ENCODE peak calls at places on chromosomes 13 and 19, in four cellular contexts. T is IMR-90, K is A549, U is H1. X is an unnamed sample.

GRCh38 chr13:32585625-32586021 is 629 bp upstream of the PDS5B start:
- DNase-seq in T (no peak), K (no peak), U (no peak), X (no peak)

GRCh38 chr13:91358384-91358776 is 10.9 kb downstream of the MIR17HG start:
- DNase-seq in T (no peak), K (no peak), U (no peak), X (no peak)

GRCh38 chr19:44050740-44051653 is 839 bp upstream of the ZNF223 start:
- DNase-seq in T (no peak), K (peak), U (no peak), X (no peak)

GRCh38 chr13:89726690-89727435 is 1620.6 kb upstream of the MIR17HG start:
- DNase-seq in T (peak), K (peak), U (no peak), X (no peak)

GRCh38 chr19:7590256-7590655 is 5.4 kb upstream of the CAMSAP3 start:
- DNase-seq in T (no peak), K (no peak), U (no peak), X (no peak)

GRCh38 chr13:113897161-113897560 is 33.3 kb upstream of the GAS6 start:
- DNase-seq in T (peak), K (peak), U (no peak), X (no peak)

GRCh38 chr19:46618670-46619231 is 6.1 kb downstream of the PTGIR start:
- DNase-seq in T (peak), K (no peak), U (no peak), X (no peak)

GRCh38 chr19:48330012-48330681 is 4.8 kb downstream of the EMP3 start:
- DNase-seq in T (no peak), K (no peak), U (no peak), X (peak)

GRCh38 chr19:2154587-2155075 is 3.3 kb upstream of the AP3D1 start:
- DNase-seq in T (peak), K (no peak), U (no peak), X (no peak)

GRCh38 chr19:13164370-13165090 is 14.3 kb downstream of the IER2 start:
- DNase-seq in T (peak), K (peak), U (peak), X (no peak)

GRCh38 chr13:53254495-53254894 is 225.9 kb downstream of the OLFM4 start:
- DNase-seq in T (no peak), K (no peak), U (no peak), X (peak)

GRCh38 chr13:48644951-48645350 is 8.8 kb upstream of the CYSLTR2 start:
- DNase-seq in T (no peak), K (no peak), U (no peak), X (no peak)

GRCh38 chr19:32311371-32311770 is 34.0 kb upstream of the ZNF507 start:
- DNase-seq in T (no peak), K (no peak), U (no peak), X (no peak)

GRCh38 chr13:102642475-102642874 is 45.7 kb downstream of the TPP2 start:
- DNase-seq in T (no peak), K (no peak), U (no peak), X (no peak)

GRCh38 chr13:77980592-77980991 is 62.0 kb upstream of the EDNRB start:
- DNase-seq in T (peak), K (peak), U (no peak), X (no peak)

GRCh38 chr13:44048326-44048725 is 168.6 kb downstream of the LACC1 start:
- DNase-seq in T (no peak), K (no peak), U (no peak), X (no peak)

GRCh38 chr13:110636701-110637201 is 21.4 kb downstream of the NAXD start:
- DNase-seq in T (no peak), K (no peak), U (no peak), X (no peak)

GRCh38 chr13:35961461-35962220 is 169.5 kb downstream of the DCLK1 start:
- DNase-seq in T (peak), K (no peak), U (no peak), X (no peak)

GRCh38 chr19:35702223-35703012 is 1.9 kb upstream of the ZBTB32 start:
- DNase-seq in T (peak), K (peak), U (peak), X (peak)

GRCh38 chr19:35708391-35708790 is 4.0 kb downstream of the ZBTB32 start:
- DNase-seq in T (no peak), K (no peak), U (no peak), X (no peak)

GRCh38 chr19:35703343-35703742 is 1.0 kb upstream of the ZBTB32 start:
- DNase-seq in T (no peak), K (peak), U (no peak), X (no peak)

DNA sequence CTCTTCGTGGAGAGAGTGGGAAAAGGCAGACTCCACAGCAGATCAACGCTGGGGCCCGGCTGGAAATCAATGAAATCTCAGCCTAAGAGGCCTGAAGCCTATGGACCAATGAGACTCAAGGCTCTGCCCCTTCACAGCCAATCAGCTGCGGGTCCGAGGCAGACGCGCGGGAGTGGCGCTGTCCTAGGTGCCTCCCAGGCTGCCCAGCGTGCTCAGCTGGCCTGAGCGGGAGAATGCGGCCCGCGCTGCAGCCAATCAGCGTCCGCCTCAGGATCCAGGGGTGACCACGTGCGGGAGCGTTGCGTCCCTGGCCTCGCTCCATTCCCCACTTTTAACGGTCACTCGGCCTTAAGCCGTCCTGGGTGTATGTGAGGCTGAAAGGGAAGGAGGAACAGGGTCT is at the start of gene ZBTB32:
- DNase-seq in T (peak), K (no peak), U (no peak), X (peak)
- TF ChIP-seq MAFK in T (no peak), K (no peak), U (no peak), X (no peak)

GRCh38 chr13:30256713-30257432 is 50.5 kb downstream of the KATNAL1 start:
- DNase-seq in T (no peak), K (peak), U (no peak), X (no peak)
- TF ChIP-seq CEBPB in T (no peak), K (no peak), U (no peak), X (no peak)

DNA sequence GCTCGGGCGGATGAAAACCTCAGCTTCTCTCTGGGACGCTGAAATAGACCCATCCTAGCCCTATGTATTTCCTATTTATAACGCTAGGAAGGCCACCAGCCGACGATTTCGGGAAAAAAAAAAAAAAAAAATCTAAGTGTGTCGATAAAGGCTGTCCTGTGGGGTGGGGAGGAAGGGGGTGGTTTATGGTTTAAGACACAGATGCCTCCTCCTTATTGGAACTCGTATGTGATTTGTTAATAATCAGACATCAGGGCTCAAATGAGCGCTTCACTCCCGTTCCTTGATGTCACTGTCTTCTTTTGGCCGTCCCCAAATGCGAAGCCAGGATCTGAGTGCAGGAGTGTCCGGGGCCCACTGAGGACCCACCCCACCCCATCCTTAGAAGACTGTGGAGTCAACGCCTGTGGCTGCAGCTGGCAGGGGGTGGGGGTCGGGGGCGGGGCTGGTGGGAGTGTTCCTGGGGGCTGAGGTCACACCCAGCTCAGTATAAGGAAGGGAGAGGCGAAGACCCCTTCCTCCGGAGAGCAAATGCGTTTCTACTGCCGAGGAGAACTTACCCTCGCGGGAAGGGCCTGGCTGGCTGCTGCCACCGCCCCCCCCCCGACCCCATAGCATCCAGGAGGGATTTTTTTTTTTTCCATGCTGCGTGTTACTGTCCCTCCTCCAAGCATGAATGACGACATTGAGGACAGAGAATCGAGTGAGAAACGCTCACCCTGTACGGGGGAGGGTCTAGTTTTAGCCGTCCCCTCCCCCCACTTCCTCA is 971 bp downstream of the ATCAY start:
- DNase-seq in T (no peak), K (no peak), U (no peak), X (peak)
- TF ChIP-seq MAFK in T (no peak), K (no peak), U (no peak), X (no peak)

GRCh38 chr19:5953680-5954213 is 24.2 kb downstream of the RANBP3 start:
- DNase-seq in T (no peak), K (no peak), U (no peak), X (peak)
- TF ChIP-seq CEBPB in T (no peak), K (no peak), U (no peak), X (no peak)

X was measured in K562.